ENCODE peak calls at places on chromosomes 1 and 21, in ten cellular contexts. One of them, this sample, is unnamed.

GRCh38 chr1:239657291-239657690 is 270.9 kb downstream of the CHRM3 start:
- DNase-seq in cardiac muscle cell: no peak
- DNase-seq in right lobe of liver: no peak
- DNase-seq in lower leg skin: no peak
- DNase-seq in H54: no peak
- DNase-seq in fibroblast of mammary gland: no peak
- DNase-seq in A549: no peak
- DNase-seq in NCI-H1105: no peak
- DNase-seq in EH: no peak
- DNase-seq in right cardiac atrium: no peak
- DNase-seq in this sample: no peak

GRCh38 chr1:26156285-26157038 is 2.4 kb upstream of the FAM110D start:
- DNase-seq in cardiac muscle cell: no peak
- DNase-seq in right lobe of liver: peak
- DNase-seq in lower leg skin: peak
- DNase-seq in H54: no peak
- DNase-seq in fibroblast of mammary gland: no peak
- DNase-seq in A549: no peak
- DNase-seq in NCI-H1105: no peak
- DNase-seq in EH: peak
- DNase-seq in right cardiac atrium: peak
- DNase-seq in this sample: no peak

GRCh38 chr1:37732111-37732780 is 32.7 kb downstream of the EPHA10 start:
- DNase-seq in cardiac muscle cell: no peak
- DNase-seq in right lobe of liver: no peak
- DNase-seq in lower leg skin: peak
- DNase-seq in H54: no peak
- DNase-seq in fibroblast of mammary gland: no peak
- DNase-seq in A549: no peak
- DNase-seq in NCI-H1105: no peak
- DNase-seq in EH: no peak
- DNase-seq in right cardiac atrium: no peak
- DNase-seq in this sample: no peak

GRCh38 chr1:6126521-6127067 is 53.5 kb downstream of the CHD5 start:
- DNase-seq in cardiac muscle cell: no peak
- DNase-seq in right lobe of liver: peak
- DNase-seq in lower leg skin: no peak
- DNase-seq in H54: no peak
- DNase-seq in fibroblast of mammary gland: no peak
- DNase-seq in A549: no peak
- DNase-seq in NCI-H1105: no peak
- DNase-seq in EH: no peak
- DNase-seq in right cardiac atrium: peak
- DNase-seq in this sample: no peak

GRCh38 chr1:16978589-16979474 is 1.6 kb downstream of the MFAP2 start:
- DNase-seq in cardiac muscle cell: peak
- DNase-seq in right lobe of liver: no peak
- DNase-seq in lower leg skin: peak
- DNase-seq in H54: no peak
- DNase-seq in fibroblast of mammary gland: peak
- DNase-seq in A549: no peak
- DNase-seq in NCI-H1105: no peak
- DNase-seq in EH: peak
- DNase-seq in right cardiac atrium: peak
- DNase-seq in this sample: no peak

GRCh38 chr1:32933742-32934322 is 30.8 kb downstream of the RNF19B start:
- DNase-seq in cardiac muscle cell: peak
- DNase-seq in right lobe of liver: no peak
- DNase-seq in lower leg skin: no peak
- DNase-seq in H54: no peak
- DNase-seq in fibroblast of mammary gland: no peak
- DNase-seq in A549: peak
- DNase-seq in NCI-H1105: no peak
- DNase-seq in EH: peak
- DNase-seq in right cardiac atrium: no peak
- DNase-seq in this sample: no peak

GRCh38 chr1:229116114-229116513 is 154.8 kb upstream of the RAB4A start:
- DNase-seq in cardiac muscle cell: peak
- DNase-seq in right lobe of liver: no peak
- DNase-seq in lower leg skin: no peak
- DNase-seq in H54: no peak
- DNase-seq in fibroblast of mammary gland: peak
- DNase-seq in A549: no peak
- DNase-seq in NCI-H1105: no peak
- DNase-seq in EH: no peak
- DNase-seq in right cardiac atrium: no peak
- DNase-seq in this sample: no peak

GRCh38 chr1:236155841-236156503 is 13.6 kb downstream of the GPR137B start:
- DNase-seq in cardiac muscle cell: no peak
- DNase-seq in right lobe of liver: no peak
- DNase-seq in lower leg skin: no peak
- DNase-seq in H54: no peak
- DNase-seq in fibroblast of mammary gland: no peak
- DNase-seq in A549: no peak
- DNase-seq in NCI-H1105: no peak
- DNase-seq in EH: no peak
- DNase-seq in right cardiac atrium: peak
- DNase-seq in this sample: no peak

GRCh38 chr1:214623430-214623829 is 20.4 kb downstream of the CENPF start:
- DNase-seq in cardiac muscle cell: no peak
- DNase-seq in right lobe of liver: no peak
- DNase-seq in lower leg skin: no peak
- DNase-seq in H54: no peak
- DNase-seq in fibroblast of mammary gland: peak
- DNase-seq in A549: no peak
- DNase-seq in NCI-H1105: no peak
- DNase-seq in EH: peak
- DNase-seq in right cardiac atrium: no peak
- DNase-seq in this sample: no peak

GRCh38 chr1:31007462-31007991 is 58.0 kb downstream of the PUM1 start:
- DNase-seq in cardiac muscle cell: peak
- DNase-seq in right lobe of liver: no peak
- DNase-seq in lower leg skin: no peak
- DNase-seq in H54: no peak
- DNase-seq in fibroblast of mammary gland: peak
- DNase-seq in A549: no peak
- DNase-seq in NCI-H1105: no peak
- DNase-seq in EH: peak
- DNase-seq in right cardiac atrium: no peak
- DNase-seq in this sample: no peak

GRCh38 chr1:9010781-9011323 is 15.4 kb downstream of the SLC2A7 start:
- DNase-seq in cardiac muscle cell: no peak
- DNase-seq in right lobe of liver: no peak
- DNase-seq in lower leg skin: no peak
- DNase-seq in H54: no peak
- DNase-seq in fibroblast of mammary gland: no peak
- DNase-seq in A549: no peak
- DNase-seq in NCI-H1105: no peak
- DNase-seq in EH: no peak
- DNase-seq in right cardiac atrium: peak
- DNase-seq in this sample: no peak

GRCh38 chr1:167043752-167044488 is 46.3 kb downstream of the GPA33 start:
- DNase-seq in cardiac muscle cell: peak
- DNase-seq in right lobe of liver: peak
- DNase-seq in lower leg skin: no peak
- DNase-seq in H54: peak
- DNase-seq in fibroblast of mammary gland: peak
- DNase-seq in A549: peak
- DNase-seq in NCI-H1105: peak
- DNase-seq in EH: peak
- DNase-seq in right cardiac atrium: peak
- DNase-seq in this sample: peak

GRCh38 chr21:45017376-45017960 is 56.9 kb upstream of the ADARB1 start:
- DNase-seq in cardiac muscle cell: no peak
- DNase-seq in right lobe of liver: no peak
- DNase-seq in lower leg skin: no peak
- DNase-seq in H54: no peak
- DNase-seq in fibroblast of mammary gland: no peak
- DNase-seq in A549: no peak
- DNase-seq in NCI-H1105: no peak
- DNase-seq in EH: no peak
- DNase-seq in right cardiac atrium: no peak
- DNase-seq in this sample: no peak

GRCh38 chr1:203364013-203364730 is 13.2 kb upstream of the FMOD start:
- DNase-seq in cardiac muscle cell: peak
- DNase-seq in right lobe of liver: no peak
- DNase-seq in lower leg skin: peak
- DNase-seq in H54: no peak
- DNase-seq in fibroblast of mammary gland: no peak
- DNase-seq in A549: no peak
- DNase-seq in NCI-H1105: no peak
- DNase-seq in EH: no peak
- DNase-seq in right cardiac atrium: peak
- DNase-seq in this sample: no peak

GRCh38 chr1:171803056-171803455 is 21.6 kb downstream of the METTL13 start:
- DNase-seq in cardiac muscle cell: peak
- DNase-seq in right lobe of liver: no peak
- DNase-seq in lower leg skin: no peak
- DNase-seq in H54: no peak
- DNase-seq in fibroblast of mammary gland: peak
- DNase-seq in A549: no peak
- DNase-seq in NCI-H1105: no peak
- DNase-seq in EH: peak
- DNase-seq in right cardiac atrium: no peak
- DNase-seq in this sample: no peak

GRCh38 chr1:70146488-70146887 is 58.9 kb downstream of the LRRC40 start:
- DNase-seq in cardiac muscle cell: no peak
- DNase-seq in right lobe of liver: no peak
- DNase-seq in lower leg skin: no peak
- DNase-seq in H54: no peak
- DNase-seq in fibroblast of mammary gland: peak
- DNase-seq in A549: no peak
- DNase-seq in NCI-H1105: no peak
- DNase-seq in EH: peak
- DNase-seq in right cardiac atrium: no peak
- DNase-seq in this sample: peak

GRCh38 chr21:23401278-23401677 is 2206.0 kb downstream of the MRPL39 start:
- DNase-seq in cardiac muscle cell: peak
- DNase-seq in right lobe of liver: no peak
- DNase-seq in lower leg skin: no peak
- DNase-seq in H54: no peak
- DNase-seq in fibroblast of mammary gland: peak
- DNase-seq in A549: peak
- DNase-seq in NCI-H1105: no peak
- DNase-seq in EH: no peak
- DNase-seq in right cardiac atrium: no peak
- DNase-seq in this sample: peak

GRCh38 chr21:33878824-33879223 is 36.8 kb downstream of the ATP5PO start:
- DNase-seq in cardiac muscle cell: no peak
- DNase-seq in right lobe of liver: no peak
- DNase-seq in lower leg skin: no peak
- DNase-seq in H54: no peak
- DNase-seq in fibroblast of mammary gland: no peak
- DNase-seq in A549: no peak
- DNase-seq in NCI-H1105: no peak
- DNase-seq in EH: no peak
- DNase-seq in right cardiac atrium: no peak
- DNase-seq in this sample: no peak

GRCh38 chr1:45254490-45254889 is 48.1 kb upstream of the ZSWIM5 start:
- DNase-seq in cardiac muscle cell: no peak
- DNase-seq in right lobe of liver: no peak
- DNase-seq in lower leg skin: no peak
- DNase-seq in H54: no peak
- DNase-seq in fibroblast of mammary gland: no peak
- DNase-seq in A549: no peak
- DNase-seq in NCI-H1105: no peak
- DNase-seq in EH: no peak
- DNase-seq in right cardiac atrium: no peak
- DNase-seq in this sample: no peak

GRCh38 chr1:59366352-59366751 is 69.5 kb downstream of the FGGY start:
- DNase-seq in cardiac muscle cell: peak
- DNase-seq in right lobe of liver: no peak
- DNase-seq in lower leg skin: no peak
- DNase-seq in H54: no peak
- DNase-seq in fibroblast of mammary gland: peak
- DNase-seq in A549: no peak
- DNase-seq in NCI-H1105: no peak
- DNase-seq in EH: peak
- DNase-seq in right cardiac atrium: no peak
- DNase-seq in this sample: no peak

GRCh38 chr1:99606306-99606705 is 39.6 kb upstream of the PALMD start:
- DNase-seq in cardiac muscle cell: no peak
- DNase-seq in right lobe of liver: no peak
- DNase-seq in lower leg skin: no peak
- DNase-seq in H54: no peak
- DNase-seq in fibroblast of mammary gland: peak
- DNase-seq in A549: no peak
- DNase-seq in NCI-H1105: no peak
- DNase-seq in EH: peak
- DNase-seq in right cardiac atrium: no peak
- DNase-seq in this sample: no peak

This sample was measured in NCI-H460.